ENCODE peak calls at places on chromosomes 5 and 9, in six cellular contexts. G, L, A, U, B and F are unnamed samples.

GRCh38 chr5:317086-317811 is 4.3 kb upstream of the AHRR start:
- DNase-seq in G (no peak), L (peak), A (peak), U (peak), B (peak), F (no peak)

GRCh38 chr5:104241051-104241450 is 678.5 kb upstream of the NUDT12 start:
- DNase-seq in G (no peak), L (no peak), A (no peak), U (no peak), B (no peak), F (no peak)

GRCh38 chr5:38835887-38836286 is 9.9 kb upstream of the OSMR start:
- DNase-seq in G (no peak), L (no peak), A (no peak), U (no peak), B (no peak), F (no peak)

GRCh38 chr9:27303219-27303618 is 6.3 kb upstream of the EQTN start:
- DNase-seq in G (no peak), L (no peak), A (no peak), U (no peak), B (no peak), F (no peak)

GRCh38 chr9:27590636-27591035 is 17.4 kb upstream of the C9orf72 start:
- DNase-seq in G (no peak), L (no peak), A (no peak), U (no peak), B (no peak), F (no peak)

GRCh38 chr9:135536166-135536565 is 9.8 kb upstream of the OBP2A start:
- DNase-seq in G (no peak), L (no peak), A (no peak), U (no peak), B (no peak), F (no peak)

GRCh38 chr9:20884985-20885593 is 146.4 kb downstream of the HACD4 start:
- DNase-seq in G (peak), L (peak), A (peak), U (peak), B (peak), F (peak)

GRCh38 chr5:142816577-142816976 is 46.4 kb downstream of the ARHGAP26 start:
- DNase-seq in G (peak), L (no peak), A (peak), U (no peak), B (no peak), F (peak)

GRCh38 chr9:36165766-36166149 is 3.4 kb upstream of the CCIN start:
- DNase-seq in G (no peak), L (no peak), A (no peak), U (no peak), B (no peak), F (no peak)

GRCh38 chr9:34550016-34550680 is 27.4 kb upstream of the ENHO start:
- DNase-seq in G (peak), L (no peak), A (no peak), U (no peak), B (no peak), F (no peak)

GRCh38 chr9:124284237-124284831 is 26.6 kb downstream of the NEK6 start:
- DNase-seq in G (no peak), L (no peak), A (no peak), U (no peak), B (no peak), F (peak)

GRCh38 chr9:115211413-115212204 is 93.7 kb upstream of the TNC start:
- DNase-seq in G (no peak), L (no peak), A (no peak), U (no peak), B (peak), F (no peak)

GRCh38 chr5:126594077-126594476 is 942 bp downstream of the ALDH7A1 start:
- DNase-seq in G (no peak), L (no peak), A (no peak), U (no peak), B (no peak), F (no peak)

GRCh38 chr9:69961834-69962233 is 81.8 kb upstream of the MAMDC2 start:
- DNase-seq in G (no peak), L (no peak), A (no peak), U (no peak), B (no peak), F (no peak)

GRCh38 chr5:122415481-122416120 is 103.6 kb downstream of the SNCAIP start:
- DNase-seq in G (peak), L (no peak), A (peak), U (no peak), B (peak), F (peak)